ENCODE peak calls at places on chromosomes 13 and 19, in five cellular contexts. H, C, V, B and W are unnamed samples.

GRCh38 chr13:106505295-106505694 is 30.2 kb downstream of the EFNB2 start:
- ATAC-seq in H (no peak), V (no peak), C (no peak), B (no peak), W (no peak)

GRCh38 chr13:25874907-25875306 is 176.9 kb downstream of the SHISA2 start:
- ATAC-seq in H (no peak), B (no peak), V (no peak), C (no peak), W (no peak)

GRCh38 chr13:20351279-20352022 is 119.3 kb upstream of the GJB6 start:
- ATAC-seq in H (peak), B (no peak), V (no peak), C (no peak), W (no peak)

GRCh38 chr19:5913739-5914357 is at the start of gene CAPS:
- ATAC-seq in V (peak), B (peak), C (no peak), H (peak), W (peak)

GRCh38 chr13:90427322-90428272 is 919.9 kb upstream of the MIR17HG start:
- ATAC-seq in C (peak), V (no peak), B (no peak), H (peak), W (no peak)

GRCh38 chr13:70380809-70381208 is 272.6 kb upstream of the KLHL1 start:
- ATAC-seq in V (no peak), H (no peak), C (no peak), B (no peak), W (no peak)

GRCh38 chr13:40190656-40191100 is 475.8 kb downstream of the FOXO1 start:
- ATAC-seq in V (peak), B (peak), H (peak), C (no peak), W (peak)

GRCh38 chr19:10226021-10226375 is 5.1 kb downstream of the S1PR2 start:
- ATAC-seq in C (no peak), B (no peak), H (peak), V (no peak), W (no peak)

GRCh38 chr13:105774739-105775460 is 760.6 kb downstream of the EFNB2 start:
- ATAC-seq in V (peak), B (peak), H (no peak), C (no peak), W (no peak)

GRCh38 chr19:19427935-19428334 is 22.5 kb downstream of the GATAD2A start:
- ATAC-seq in H (no peak), C (no peak), V (no peak), B (no peak), W (no peak)

GRCh38 chr19:29666634-29667389 is 1.6 kb downstream of the PLEKHF1 start:
- ATAC-seq in C (peak), V (no peak), B (peak), H (peak), W (peak)

GRCh38 chr13:27425151-27425917 is 915 bp downstream of the GTF3A start:
- ATAC-seq in V (no peak), H (peak), C (peak), B (peak), W (no peak)

GRCh38 chr13:59111711-59112110 is 1052.0 kb downstream of the DIAPH3 start:
- ATAC-seq in C (no peak), V (no peak), B (no peak), H (peak), W (no peak)

GRCh38 chr13:97348569-97349100 is 85.3 kb upstream of the RAP2A start:
- ATAC-seq in C (no peak), B (no peak), H (no peak), V (no peak), W (no peak)

GRCh38 chr19:7349961-7350711 is 1.4 kb downstream of the ARHGEF18 start:
- ATAC-seq in B (no peak), V (no peak), H (no peak), C (no peak), W (no peak)

GRCh38 chr13:23610187-23610576 is 40.0 kb downstream of the TNFRSF19 start:
- ATAC-seq in B (peak), H (peak), C (no peak), V (no peak), W (no peak)

GRCh38 chr13:28611654-28612131 is 47.2 kb upstream of the POMP start:
- ATAC-seq in V (no peak), C (peak), B (no peak), H (peak), W (no peak)

GRCh38 chr13:38965281-38965680 is 25.4 kb downstream of the STOML3 start:
- ATAC-seq in B (no peak), H (no peak), V (no peak), C (no peak), W (no peak)

GRCh38 chr13:113905942-113906341 is 42.1 kb upstream of the GAS6 start:
- ATAC-seq in B (no peak), H (no peak), V (no peak), C (no peak), W (no peak)

GRCh38 chr13:42466609-42467008 is 107.3 kb upstream of the TNFSF11 start:
- ATAC-seq in C (no peak), B (no peak), V (no peak), H (no peak), W (no peak)

GRCh38 chr13:76383671-76384461 is 502.3 kb downstream of the KCTD12 start:
- ATAC-seq in B (no peak), V (peak), H (peak), C (no peak), W (peak)

GRCh38 chr13:113216165-113217056 is 7.0 kb downstream of the CUL4A start:
- ATAC-seq in C (peak), V (peak), H (peak), B (peak), W (peak)

GRCh38 chr13:79874396-79875360 is 393.7 kb downstream of the NDFIP2 start:
- ATAC-seq in C (no peak), H (no peak), B (no peak), V (no peak), W (no peak)

GRCh38 chr19:23917856-23918255 is 3.2 kb downstream of the ZNF726 start:
- ATAC-seq in V (no peak), B (no peak), H (no peak), C (no peak), W (no peak)

GRCh38 chr13:109769275-109769674 is 17.1 kb downstream of the IRS2 start:
- ATAC-seq in B (no peak), C (no peak), V (no peak), H (no peak), W (no peak)

GRCh38 chr19:6767081-6767356 is 216 bp downstream of the SH2D3A start:
- ATAC-seq in B (peak), C (peak), V (peak), H (peak), W (no peak)

GRCh38 chr19:35013047-35013819 is 13.1 kb downstream of the GRAMD1A start:
- ATAC-seq in H (peak), B (peak), V (peak), C (peak), W (peak)

GRCh38 chr19:8462601-8463000 is 17.8 kb downstream of the HNRNPM start:
- ATAC-seq in V (no peak), B (no peak), H (no peak), C (no peak), W (no peak)

GRCh38 chr13:43880451-43880850 is 747 bp downstream of the LACC1 start:
- ATAC-seq in V (no peak), H (no peak), B (no peak), C (no peak), W (no peak)

GRCh38 chr13:111957913-111958450 is 109.0 kb upstream of the SOX1 start:
- ATAC-seq in H (no peak), B (no peak), C (no peak), V (no peak), W (no peak)

GRCh38 chr13:109610517-109610916 is 175.9 kb downstream of the IRS2 start:
- ATAC-seq in V (no peak), B (peak), C (peak), H (peak), W (no peak)

GRCh38 chr13:21458457-21458815 is 667 bp downstream of the ZDHHC20 start:
- ATAC-seq in B (peak), V (no peak), C (peak), H (peak), W (no peak)

GRCh38 chr19:45621389-45621788 is 17.8 kb downstream of the EML2 start:
- ATAC-seq in B (no peak), V (no peak), C (no peak), H (peak), W (no peak)

GRCh38 chr19:30083125-30083681 is 141.2 kb downstream of the URI1 start:
- ATAC-seq in C (no peak), H (no peak), B (no peak), V (no peak), W (no peak)

GRCh38 chr19:33133438-33134031 is 1.6 kb downstream of the WDR88 start:
- ATAC-seq in C (peak), V (peak), B (peak), H (no peak), W (no peak)

GRCh38 chr13:43229506-43229905 is 206.1 kb downstream of the DNAJC15 start:
- ATAC-seq in C (no peak), V (no peak), B (no peak), H (peak), W (no peak)

GRCh38 chr13:95288899-95289500 is 12.3 kb downstream of the ABCC4 start:
- ATAC-seq in V (no peak), B (no peak), C (no peak), H (peak), W (no peak)

GRCh38 chr19:43735957-43736356 is 18.8 kb downstream of the SMG9 start:
- ATAC-seq in B (no peak), H (no peak), C (no peak), V (no peak), W (no peak)

GRCh38 chr13:112486386-112487126 is 101.4 kb downstream of the TUBGCP3 start:
- ATAC-seq in H (no peak), B (no peak), C (no peak), V (no peak), W (no peak)

GRCh38 chr19:13208964-13209796 is 59.0 kb downstream of the IER2 start:
- ATAC-seq in B (peak), C (peak), V (no peak), H (no peak), W (no peak)

DNA sequence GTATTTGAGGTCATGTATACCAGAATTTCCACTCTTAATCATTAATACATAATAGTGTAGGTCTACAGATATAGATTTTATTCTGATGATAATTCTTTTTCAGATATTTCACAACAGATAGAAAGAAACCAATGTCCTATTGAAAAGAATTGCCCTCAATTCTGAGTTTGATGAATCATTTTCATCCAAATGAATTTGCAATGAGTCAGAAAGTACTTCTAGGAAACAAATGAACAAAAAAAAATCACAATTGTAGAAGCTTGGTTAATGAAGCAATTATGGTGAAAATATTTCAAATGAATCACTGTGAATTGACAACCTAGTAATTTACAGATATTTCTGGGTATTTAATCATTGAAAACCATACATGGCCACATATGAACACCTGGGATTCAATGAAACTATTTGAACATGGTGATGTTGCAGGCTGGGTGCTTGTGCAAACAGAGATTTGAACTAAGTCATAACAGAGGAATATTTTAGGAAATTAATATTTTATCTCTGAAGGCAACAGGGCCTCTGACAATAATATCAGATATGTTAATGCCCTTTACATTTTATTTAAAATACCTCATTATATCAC is 360.9 kb downstream of the SLITRK5 start:
- ATAC-seq in V (no peak), C (no peak), B (no peak), H (no peak), W (no peak)
- TF ChIP-seq EP300 in V (no peak), C (no peak), B (no peak), H (no peak), W (no peak)

GRCh38 chr13:67736646-67737420 is 506.7 kb upstream of the PCDH9 start:
- ATAC-seq in C (no peak), B (peak), V (peak), H (no peak), W (no peak)
- TF ChIP-seq EP300 in C (no peak), B (no peak), V (no peak), H (no peak), W (no peak)

GRCh38 chr19:47545061-47545948 is 27.6 kb downstream of the ZNF541 start:
- ATAC-seq in B (peak), H (peak), V (no peak), C (no peak), W (no peak)

GRCh38 chr19:47544476-47544875 is 28.5 kb downstream of the ZNF541 start:
- ATAC-seq in C (no peak), H (no peak), V (no peak), B (no peak), W (no peak)

GRCh38 chr19:47550129-47550528 is 22.8 kb downstream of the ZNF541 start:
- ATAC-seq in H (no peak), B (no peak), V (no peak), C (no peak), W (no peak)

GRCh38 chr19:47549341-47549768 is 23.6 kb downstream of the ZNF541 start:
- ATAC-seq in H (peak), B (peak), V (peak), C (no peak), W (no peak)

DNA sequence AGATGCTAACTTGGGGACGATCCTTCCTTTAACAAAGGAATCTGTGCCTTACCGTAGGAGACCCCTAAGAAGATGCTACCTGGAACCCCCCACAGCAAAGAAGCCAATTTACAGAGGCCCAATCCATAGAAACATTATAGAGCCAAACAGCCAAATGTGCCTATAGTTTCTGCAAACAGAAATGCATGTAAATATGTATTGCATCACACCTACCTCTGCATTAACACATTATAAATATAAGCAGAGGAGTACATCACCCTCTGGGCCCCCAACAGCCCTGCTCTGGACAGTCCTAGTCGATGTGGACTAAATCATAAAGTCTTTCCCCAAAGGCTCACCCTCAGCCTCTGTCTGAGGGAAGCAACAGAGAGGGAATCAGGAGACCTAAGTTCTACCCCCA is 25.8 kb downstream of the ZNF541 start:
- ATAC-seq in B (no peak), C (no peak), H (no peak), V (no peak), W (no peak)
- TF ChIP-seq EP300 in B (no peak), C (no peak), H (no peak), V (no peak), W (no peak)

GRCh38 chr13:99473515-99473914 is 27.8 kb upstream of the TM9SF2 start:
- ATAC-seq in C (no peak), B (no peak), H (no peak), V (no peak), W (no peak)

GRCh38 chr13:99467764-99468163 is 33.5 kb upstream of the TM9SF2 start:
- ATAC-seq in V (no peak), H (no peak), C (no peak), B (no peak), W (no peak)

GRCh38 chr13:99468971-99469545 is 32.2 kb upstream of the TM9SF2 start:
- ATAC-seq in B (no peak), C (peak), H (no peak), V (no peak), W (no peak)

GRCh38 chr13:99471231-99472202 is 29.8 kb upstream of the TM9SF2 start:
- ATAC-seq in C (no peak), B (no peak), V (no peak), H (no peak), W (no peak)

GRCh38 chr13:99470027-99470426 is 31.2 kb upstream of the TM9SF2 start:
- ATAC-seq in H (no peak), C (no peak), B (no peak), V (no peak), W (no peak)
- TF ChIP-seq EP300 in H (no peak), C (no peak), B (no peak), V (no peak), W (no peak)

GRCh38 chr13:49044849-49045248 is 69.1 kb downstream of the FNDC3A start:
- ATAC-seq in C (no peak), V (no peak), H (no peak), B (no peak), W (no peak)
- TF ChIP-seq EP300 in C (no peak), V (no peak), H (no peak), B (no peak), W (no peak)